ENCODE peak calls at places on chromosomes 6 and 20, in seven cellular contexts. Q, I, A, D, Z, E and O are unnamed samples.

GRCh38 chr20:63083831-63084562 is 77.2 kb upstream of the BHLHE23 start:
- DNase-seq in Q (peak; percentile 43), I (peak; percentile 41), A (no peak), D (no peak), Z (no peak), E (no peak), O (no peak)

GRCh38 chr6:34523441-34524206 is 32.5 kb downstream of the SPDEF start:
- DNase-seq in Q (no peak), I (no peak), A (no peak), D (no peak), Z (no peak), E (no peak), O (no peak)

GRCh38 chr6:16947461-16948159 is 154.2 kb upstream of the STMND1 start:
- DNase-seq in Q (no peak), I (no peak), A (no peak), D (no peak), Z (peak; percentile 98), E (peak; percentile 88), O (no peak)

GRCh38 chr6:54474898-54475297 is 166.7 kb downstream of the TINAG start:
- DNase-seq in Q (no peak), I (no peak), A (no peak), D (no peak), Z (no peak), E (no peak), O (no peak)

GRCh38 chr6:101478891-101479290 is 85.4 kb downstream of the GRIK2 start:
- DNase-seq in Q (no peak), I (no peak), A (no peak), D (no peak), Z (no peak), E (no peak), O (no peak)

GRCh38 chr20:34872604-34873224 is at the start of gene GGT7:
- DNase-seq in Q (peak; percentile 66), I (peak; percentile 92), A (peak; percentile 81), D (peak; percentile 93), Z (peak; percentile 44), E (peak; percentile 36), O (peak; percentile 93)

GRCh38 chr6:106098383-106099234 is 12.5 kb downstream of the PRDM1 start:
- DNase-seq in Q (no peak), I (no peak), A (peak; percentile 38), D (no peak), Z (no peak), E (peak; percentile 74), O (peak; percentile 52)

GRCh38 chr6:166877906-166878305 is 78.4 kb downstream of the RNASET2 start:
- DNase-seq in Q (no peak), I (no peak), A (no peak), D (no peak), Z (no peak), E (no peak), O (no peak)

GRCh38 chr6:88220493-88220892 is 54.3 kb upstream of the CNR1 start:
- DNase-seq in Q (no peak), I (peak; percentile 13), A (peak; percentile 31), D (peak; percentile 59), Z (no peak), E (peak; percentile 60), O (peak; percentile 16)

GRCh38 chr6:83480470-83480869 is 31.9 kb upstream of the PRSS35 start:
- DNase-seq in Q (no peak), I (no peak), A (no peak), D (no peak), Z (no peak), E (peak; percentile 54), O (no peak)

GRCh38 chr20:41334452-41335421 is 5.9 kb upstream of the LPIN3 start:
- DNase-seq in Q (no peak), I (no peak), A (no peak), D (no peak), Z (no peak), E (no peak), O (no peak)

GRCh38 chr6:84445074-84445473 is 217.6 kb upstream of the CEP162 start:
- DNase-seq in Q (no peak), I (no peak), A (no peak), D (no peak), Z (no peak), E (no peak), O (no peak)

GRCh38 chr6:16491666-16492322 is 253.4 kb downstream of the GMPR start:
- DNase-seq in Q (no peak), I (no peak), A (no peak), D (no peak), Z (no peak), E (no peak), O (no peak)

GRCh38 chr6:31572041-31572911 is at the start of gene LTA:
- DNase-seq in Q (no peak), I (no peak), A (no peak), D (no peak), Z (no peak), E (no peak), O (no peak)

GRCh38 chr20:49888341-49889244 is 26.7 kb downstream of the SPATA2 start:
- DNase-seq in Q (peak; percentile 42), I (peak; percentile 81), A (peak; percentile 80), D (peak; percentile 80), Z (no peak), E (peak; percentile 54), O (peak; percentile 84)

GRCh38 chr6:89433637-89434499 is 916 bp downstream of the ANKRD6 start:
- DNase-seq in Q (peak; percentile 49), I (no peak), A (peak; percentile 60), D (peak; percentile 55), Z (no peak), E (no peak), O (peak; percentile 70)

GRCh38 chr20:62547364-62547763 is 71.6 kb upstream of the GATA5 start:
- DNase-seq in Q (no peak), I (no peak), A (no peak), D (no peak), Z (no peak), E (no peak), O (no peak)

GRCh38 chr20:12331236-12331635 is 413.5 kb downstream of the BTBD3 start:
- DNase-seq in Q (no peak), I (no peak), A (no peak), D (no peak), Z (no peak), E (no peak), O (no peak)

DNA sequence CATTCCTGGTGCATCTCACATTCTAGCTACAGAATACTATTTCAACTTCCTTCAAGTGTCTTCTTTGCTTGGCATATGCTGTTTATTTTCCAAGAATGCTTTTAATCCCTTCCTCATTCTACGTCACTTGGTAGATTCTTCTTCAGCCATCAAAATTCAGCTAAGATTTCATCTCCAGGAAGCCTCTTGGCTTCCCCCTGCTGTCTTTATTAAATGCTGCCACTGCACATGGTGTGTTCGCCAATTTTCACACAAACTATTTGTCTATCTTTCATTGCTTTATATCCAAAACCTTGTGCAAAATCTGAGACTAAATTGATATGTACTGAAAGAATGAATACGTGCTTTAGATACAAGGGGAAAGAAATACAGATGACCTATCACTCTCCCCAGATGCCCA is 253.0 kb downstream of the RFPL4B start:
- DNase-seq in Q (no peak), I (no peak), A (no peak), D (no peak), Z (no peak), E (no peak), O (no peak)
- TF ChIP-seq CTCF in Q (no peak), I (peak; percentile 16), A (no peak), D (no peak), Z (no peak), E (no peak), O (no peak)

GRCh38 chr6:130758818-130759217 is 68.4 kb upstream of the SMLR1 start:
- DNase-seq in Q (no peak), I (no peak), A (no peak), D (no peak), Z (no peak), E (no peak), O (no peak)

GRCh38 chr6:130755368-130756034 is 71.7 kb upstream of the SMLR1 start:
- DNase-seq in Q (no peak), I (no peak), A (no peak), D (no peak), Z (no peak), E (no peak), O (no peak)

GRCh38 chr6:130756836-130757235 is 70.4 kb upstream of the SMLR1 start:
- DNase-seq in Q (no peak), I (no peak), A (no peak), D (no peak), Z (no peak), E (no peak), O (no peak)

GRCh38 chr6:130761286-130761685 is 65.9 kb upstream of the SMLR1 start:
- DNase-seq in Q (no peak), I (no peak), A (no peak), D (no peak), Z (no peak), E (no peak), O (no peak)

DNA sequence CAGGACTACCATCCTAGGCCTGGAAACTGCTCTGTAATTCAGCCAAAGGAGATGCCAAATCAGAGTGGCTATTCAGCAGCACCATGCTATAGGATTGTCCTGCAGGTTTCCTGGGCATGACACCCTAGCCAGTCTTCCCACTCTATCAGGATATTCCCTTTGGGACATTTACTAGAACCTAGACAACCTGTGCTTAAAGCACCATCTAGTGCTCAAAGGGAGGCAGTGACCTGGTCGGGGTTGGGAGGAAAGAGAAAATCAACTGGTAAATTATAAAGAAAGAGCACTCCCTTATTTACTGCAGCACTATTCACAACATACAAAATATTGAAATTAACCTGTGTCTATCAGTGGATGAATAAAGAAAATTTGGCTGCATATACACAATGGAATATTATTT is 67.2 kb upstream of the SMLR1 start:
- DNase-seq in Q (no peak), I (peak; percentile 9), A (no peak), D (no peak), Z (peak; percentile 30), E (peak; percentile 67), O (no peak)
- TF ChIP-seq CTCF in Q (no peak), I (peak; percentile 59), A (peak; percentile 35), D (peak; percentile 38), Z (peak; percentile 74), E (peak; percentile 57), O (peak; percentile 12)

DNA sequence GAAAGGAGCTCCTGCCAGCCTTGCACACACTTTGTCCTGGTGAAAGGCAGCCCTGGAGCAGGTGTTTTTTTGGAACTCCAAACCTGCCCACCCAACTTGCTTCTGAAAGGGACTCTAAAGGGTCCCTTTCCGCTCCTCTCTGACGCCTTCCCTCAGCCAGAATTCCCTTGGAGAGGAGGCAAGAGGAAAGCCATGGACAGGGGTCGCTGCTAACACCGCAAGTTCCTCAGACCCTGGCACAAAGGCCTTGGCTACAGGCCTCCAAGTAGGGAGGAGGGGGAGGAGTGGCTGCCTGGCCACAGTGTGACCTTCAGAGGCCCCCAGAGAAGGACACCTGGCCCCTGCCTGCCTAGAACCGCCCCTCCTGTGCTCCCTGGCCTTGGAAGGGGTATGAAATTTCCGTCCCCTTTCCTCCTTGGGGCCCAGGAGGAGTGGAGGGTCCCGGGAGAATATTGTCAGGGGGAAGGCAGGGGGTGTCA is 2.6 kb downstream of the VEGFA start:
- DNase-seq in Q (no peak), I (peak; percentile 39), A (peak; percentile 67), D (peak; percentile 43), Z (no peak), E (peak; percentile 32), O (no peak)
- TF ChIP-seq CTCF in Q (no peak), I (no peak), A (no peak), D (no peak), Z (no peak), E (no peak), O (no peak)

DNA sequence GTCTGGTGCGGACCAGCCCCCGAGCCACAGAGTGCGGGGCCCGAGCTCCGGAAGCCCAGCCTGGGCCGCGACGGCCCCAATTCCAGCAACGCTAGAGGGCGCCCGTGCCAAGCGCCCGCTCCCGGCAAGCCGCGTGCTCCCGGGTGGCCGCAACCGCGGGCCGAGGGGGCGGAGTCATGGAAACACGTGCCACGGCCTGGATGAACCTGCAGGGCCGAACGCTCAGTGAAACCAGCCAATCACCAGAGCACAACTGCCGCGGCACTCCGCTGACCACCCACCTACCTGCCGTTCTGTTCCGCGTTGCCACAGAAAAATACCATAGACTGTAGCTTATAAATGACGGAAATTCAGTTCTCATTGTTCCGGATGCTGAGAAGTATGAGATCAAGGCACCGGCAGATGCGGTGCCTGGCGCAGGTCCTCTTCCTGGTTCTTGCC is 85.7 kb upstream of the FOXC1 start:
- DNase-seq in Q (peak; percentile 68), I (peak; percentile 25), A (no peak), D (peak; percentile 79), Z (no peak), E (no peak), O (peak; percentile 78)
- TF ChIP-seq CTCF in Q (peak; percentile 88), I (peak; percentile 62), A (no peak), D (peak; percentile 65), Z (peak; percentile 48), E (peak; percentile 24), O (peak; percentile 81)